ENCODE peak calls at places on chromosomes 12 and 14, in five cellular contexts. One of them, this sample, is unnamed.

GRCh38 chr12:47820631-47821345 is 1.1 kb upstream of the HDAC7 start:
- DNase-seq in lung: peak; percentile 90
- DNase-seq in AG09309: peak; percentile 87
- DNase-seq in fibroblast of mammary gland: peak; percentile 97
- DNase-seq in nephron progenitor cell: peak; percentile 82
- DNase-seq in this sample: no peak

GRCh38 chr12:29152223-29152868 is 3.3 kb downstream of the FAR2 start:
- DNase-seq in lung: no peak
- DNase-seq in AG09309: no peak
- DNase-seq in fibroblast of mammary gland: no peak
- DNase-seq in nephron progenitor cell: no peak
- DNase-seq in this sample: no peak

GRCh38 chr12:129871991-129872969 is 31.5 kb downstream of the TMEM132D start:
- DNase-seq in lung: peak; percentile 3
- DNase-seq in fibroblast of mammary gland: no peak
- DNase-seq in nephron progenitor cell: no peak
- DNase-seq in AG09309: no peak
- DNase-seq in this sample: no peak

GRCh38 chr12:90065301-90065801 is 356.7 kb upstream of the ATP2B1 start:
- DNase-seq in AG09309: no peak
- DNase-seq in nephron progenitor cell: no peak
- DNase-seq in lung: no peak
- DNase-seq in fibroblast of mammary gland: peak; percentile 31
- DNase-seq in this sample: no peak

GRCh38 chr12:42588981-42589464 is 523 bp downstream of the PRICKLE1 start:
- DNase-seq in AG09309: no peak
- DNase-seq in nephron progenitor cell: peak; percentile 65
- DNase-seq in fibroblast of mammary gland: no peak
- DNase-seq in lung: peak; percentile 41
- DNase-seq in this sample: peak; percentile 11

GRCh38 chr12:66813137-66813867 is 134.4 kb upstream of the GRIP1 start:
- DNase-seq in fibroblast of mammary gland: no peak
- DNase-seq in lung: no peak
- DNase-seq in nephron progenitor cell: no peak
- DNase-seq in AG09309: no peak
- DNase-seq in this sample: peak; percentile 53

GRCh38 chr12:19282133-19282532 is 152.6 kb downstream of the PLEKHA5 start:
- DNase-seq in fibroblast of mammary gland: no peak
- DNase-seq in nephron progenitor cell: no peak
- DNase-seq in AG09309: no peak
- DNase-seq in lung: no peak
- DNase-seq in this sample: no peak

GRCh38 chr12:3117628-3118027 is 40.4 kb downstream of the TSPAN9 start:
- DNase-seq in nephron progenitor cell: no peak
- DNase-seq in lung: no peak
- DNase-seq in AG09309: peak; percentile 79
- DNase-seq in fibroblast of mammary gland: peak; percentile 94
- DNase-seq in this sample: no peak

GRCh38 chr14:74401504-74402241 is 24.3 kb downstream of the SYNDIG1L start:
- DNase-seq in fibroblast of mammary gland: no peak
- DNase-seq in lung: no peak
- DNase-seq in AG09309: no peak
- DNase-seq in nephron progenitor cell: peak; percentile 70
- DNase-seq in this sample: peak; percentile 89

GRCh38 chr12:18747960-18748359 is 10.0 kb downstream of the CAPZA3 start:
- DNase-seq in nephron progenitor cell: no peak
- DNase-seq in fibroblast of mammary gland: peak; percentile 78
- DNase-seq in lung: no peak
- DNase-seq in AG09309: peak; percentile 96
- DNase-seq in this sample: no peak

GRCh38 chr12:62799126-62799736 is 135.7 kb downstream of the PPM1H start:
- DNase-seq in fibroblast of mammary gland: peak; percentile 72
- DNase-seq in nephron progenitor cell: peak; percentile 75
- DNase-seq in AG09309: no peak
- DNase-seq in lung: peak; percentile 62
- DNase-seq in this sample: peak; percentile 77

GRCh38 chr12:123512838-123513665 is 20.5 kb downstream of the RILPL1 start:
- DNase-seq in lung: no peak
- DNase-seq in nephron progenitor cell: peak; percentile 22
- DNase-seq in fibroblast of mammary gland: no peak
- DNase-seq in AG09309: no peak
- DNase-seq in this sample: no peak

GRCh38 chr12:123520567-123521474 is 12.7 kb downstream of the RILPL1 start:
- DNase-seq in fibroblast of mammary gland: no peak
- DNase-seq in lung: no peak
- DNase-seq in nephron progenitor cell: no peak
- DNase-seq in AG09309: no peak
- DNase-seq in this sample: no peak

GRCh38 chr12:123519151-123520001 is 14.1 kb downstream of the RILPL1 start:
- DNase-seq in fibroblast of mammary gland: peak; percentile 35
- DNase-seq in lung: peak; percentile 75
- DNase-seq in nephron progenitor cell: no peak
- DNase-seq in AG09309: peak; percentile 39
- DNase-seq in this sample: peak; percentile 25

GRCh38 chr12:123513805-123514204 is 19.7 kb downstream of the RILPL1 start:
- DNase-seq in AG09309: no peak
- DNase-seq in nephron progenitor cell: no peak
- DNase-seq in lung: no peak
- DNase-seq in fibroblast of mammary gland: no peak
- DNase-seq in this sample: no peak

DNA sequence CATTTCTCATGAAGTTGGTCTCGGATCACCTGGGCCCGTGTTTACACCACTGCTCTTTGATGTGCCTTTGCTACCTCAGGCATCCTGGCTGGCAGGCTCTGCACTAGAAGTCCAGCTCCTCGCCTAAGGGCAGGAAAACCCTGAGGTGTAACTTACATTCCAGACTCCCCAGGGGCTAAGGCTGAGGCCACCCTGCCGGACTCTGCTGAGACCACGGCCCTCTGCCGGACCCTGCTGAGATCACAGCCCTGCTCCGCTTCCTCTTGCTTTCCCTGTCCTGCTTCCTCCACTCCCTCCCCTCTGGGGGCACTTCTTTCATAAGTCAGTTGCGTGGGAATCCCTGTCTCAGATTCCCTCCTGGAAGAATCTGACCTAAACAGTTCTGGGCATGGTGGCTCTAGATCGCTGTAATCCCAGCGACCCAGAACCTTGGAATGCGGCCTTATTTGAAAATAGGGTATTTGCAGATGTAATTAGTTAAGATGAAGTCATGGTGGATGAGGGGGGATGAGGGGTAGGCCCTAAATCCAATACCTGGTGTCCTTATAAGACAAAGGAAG is 17.2 kb downstream of the RILPL1 start:
- DNase-seq in fibroblast of mammary gland: no peak
- DNase-seq in AG09309: no peak
- DNase-seq in nephron progenitor cell: peak; percentile 43
- DNase-seq in lung: no peak
- DNase-seq in this sample: no peak
- TF ChIP-seq CTCF in fibroblast of mammary gland: no peak
- TF ChIP-seq CTCF in AG09309: no peak
- TF ChIP-seq CTCF in nephron progenitor cell: peak; percentile 22
- TF ChIP-seq CTCF in lung: no peak
- TF ChIP-seq CTCF in this sample: no peak

GRCh38 chr12:100061814-100062213 is 77.1 kb upstream of the ANKS1B start:
- DNase-seq in lung: no peak
- DNase-seq in fibroblast of mammary gland: peak; percentile 45
- DNase-seq in nephron progenitor cell: no peak
- DNase-seq in AG09309: no peak
- DNase-seq in this sample: no peak
- TF ChIP-seq CTCF in lung: no peak
- TF ChIP-seq CTCF in fibroblast of mammary gland: no peak
- TF ChIP-seq CTCF in nephron progenitor cell: no peak
- TF ChIP-seq CTCF in AG09309: no peak
- TF ChIP-seq CTCF in this sample: no peak

DNA sequence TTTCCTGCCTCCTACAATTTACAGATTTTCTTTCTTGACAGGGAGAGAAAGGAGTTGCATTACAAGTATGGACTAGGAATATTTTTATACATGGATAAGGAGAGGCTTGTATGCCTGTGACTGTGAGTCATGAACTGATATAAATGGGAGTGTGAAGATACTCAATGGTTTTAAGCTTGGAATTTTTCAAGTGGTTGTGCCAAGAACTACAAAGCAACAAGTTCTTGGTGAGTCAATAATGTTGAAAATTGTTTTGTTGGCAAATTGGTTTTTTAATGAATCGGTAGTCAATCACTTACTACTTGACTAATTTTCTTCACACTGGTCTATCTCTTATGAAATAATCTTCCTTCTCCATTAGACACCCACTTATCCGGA is 58.9 kb upstream of the HMGA2 start:
- DNase-seq in nephron progenitor cell: no peak
- DNase-seq in AG09309: no peak
- DNase-seq in fibroblast of mammary gland: peak; percentile 82
- DNase-seq in lung: no peak
- DNase-seq in this sample: no peak
- TF ChIP-seq CTCF in nephron progenitor cell: no peak
- TF ChIP-seq CTCF in AG09309: no peak
- TF ChIP-seq CTCF in fibroblast of mammary gland: no peak
- TF ChIP-seq CTCF in lung: no peak
- TF ChIP-seq CTCF in this sample: no peak

GRCh38 chr12:128075332-128075731 is 191.6 kb upstream of the TMEM132C start:
- DNase-seq in nephron progenitor cell: no peak
- DNase-seq in lung: no peak
- DNase-seq in fibroblast of mammary gland: no peak
- DNase-seq in AG09309: no peak
- DNase-seq in this sample: no peak

GRCh38 chr12:128068211-128068610 is 198.8 kb upstream of the TMEM132C start:
- DNase-seq in AG09309: no peak
- DNase-seq in lung: no peak
- DNase-seq in fibroblast of mammary gland: no peak
- DNase-seq in nephron progenitor cell: no peak
- DNase-seq in this sample: no peak

GRCh38 chr12:128073937-128074336 is 193.0 kb upstream of the TMEM132C start:
- DNase-seq in lung: no peak
- DNase-seq in fibroblast of mammary gland: no peak
- DNase-seq in AG09309: no peak
- DNase-seq in nephron progenitor cell: no peak
- DNase-seq in this sample: no peak

DNA sequence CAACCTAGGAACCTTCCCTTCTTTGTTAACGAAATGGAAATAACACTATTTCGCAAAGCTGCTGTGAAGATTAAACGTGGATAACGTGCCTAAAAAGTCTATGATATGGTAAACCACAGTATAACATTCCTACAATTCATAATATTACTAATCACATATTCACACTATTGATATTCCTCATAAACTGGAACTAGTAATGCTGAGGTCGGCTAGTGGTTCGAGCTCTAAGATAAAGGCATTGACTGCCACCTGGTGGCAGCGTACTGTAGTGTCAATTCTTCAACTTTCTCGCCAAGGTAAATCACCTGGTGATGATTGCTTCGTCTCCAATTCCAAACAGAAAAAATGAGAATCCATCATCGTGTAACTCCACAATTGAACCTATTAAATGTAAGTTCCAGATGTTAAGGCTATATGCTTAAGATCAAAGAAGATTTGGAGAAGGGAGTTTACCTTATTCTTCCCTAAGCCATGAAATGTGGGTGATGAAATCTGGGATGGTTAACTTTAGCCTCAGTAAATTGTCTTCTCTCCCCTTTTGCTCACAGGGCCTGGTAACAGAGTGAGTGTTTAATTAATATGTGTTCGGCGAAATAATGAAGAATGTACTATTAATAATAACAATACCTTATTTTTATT is 197.5 kb upstream of the TMEM132C start:
- DNase-seq in AG09309: peak; percentile 54
- DNase-seq in lung: no peak
- DNase-seq in nephron progenitor cell: peak; percentile 61
- DNase-seq in fibroblast of mammary gland: peak; percentile 47
- DNase-seq in this sample: peak; percentile 50
- TF ChIP-seq CTCF in AG09309: peak; percentile 73
- TF ChIP-seq CTCF in lung: peak; percentile 23
- TF ChIP-seq CTCF in nephron progenitor cell: peak; percentile 79
- TF ChIP-seq CTCF in fibroblast of mammary gland: peak; percentile 76
- TF ChIP-seq CTCF in this sample: peak; percentile 74

DNA sequence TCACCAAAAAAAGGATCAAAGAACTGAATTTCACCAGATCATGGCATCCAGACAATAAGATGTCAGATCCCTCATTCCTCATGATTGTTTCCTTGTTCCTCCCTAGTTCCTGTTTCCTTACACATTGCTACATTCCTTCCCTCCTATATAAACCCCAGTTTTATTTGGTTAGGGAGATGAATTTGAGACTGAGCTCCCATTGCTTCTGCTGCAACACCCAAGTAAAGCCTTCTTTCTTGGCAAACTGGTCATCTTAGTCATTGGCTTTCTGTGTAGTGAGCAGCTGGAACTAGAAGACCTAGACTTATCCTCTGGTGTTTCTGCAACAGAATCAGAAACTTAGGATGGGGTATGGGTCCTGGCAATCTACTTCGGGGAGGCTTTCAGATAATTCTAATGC is 217.9 kb downstream of the NOVA1 start:
- DNase-seq in AG09309: no peak
- DNase-seq in fibroblast of mammary gland: no peak
- DNase-seq in lung: no peak
- DNase-seq in nephron progenitor cell: no peak
- DNase-seq in this sample: no peak
- TF ChIP-seq CTCF in AG09309: no peak
- TF ChIP-seq CTCF in fibroblast of mammary gland: no peak
- TF ChIP-seq CTCF in lung: no peak
- TF ChIP-seq CTCF in nephron progenitor cell: no peak
- TF ChIP-seq CTCF in this sample: no peak

GRCh38 chr14:94028450-94028826 is 2.3 kb downstream of the OTUB2 start:
- DNase-seq in AG09309: no peak
- DNase-seq in lung: no peak
- DNase-seq in fibroblast of mammary gland: no peak
- DNase-seq in nephron progenitor cell: no peak
- DNase-seq in this sample: peak; percentile 70
- TF ChIP-seq CTCF in AG09309: no peak
- TF ChIP-seq CTCF in lung: no peak
- TF ChIP-seq CTCF in fibroblast of mammary gland: no peak
- TF ChIP-seq CTCF in nephron progenitor cell: no peak
- TF ChIP-seq CTCF in this sample: no peak